ENCODE peak calls at places on chromosomes 16 and 17, in six cellular contexts. V is natural killer cell, I is B cell, Q is type B pancreatic cell, G is body of pancreas, B is lower leg skin. Z is an unnamed sample.

GRCh38 chr16:55760665-55761035 is 72.2 kb downstream of the CES1 start:
- DNase-seq in B (no peak), I (no peak), Q (no peak), G (no peak), V (no peak), Z (no peak)

GRCh38 chr16:10694830-10695229 is at the start of gene TEKT5:
- DNase-seq in V (no peak), I (no peak), B (no peak), G (no peak), Q (no peak), Z (no peak)

GRCh38 chr16:22648141-22648540 is 137.4 kb downstream of the NPIPB5 start:
- DNase-seq in V (no peak), G (no peak), Q (no peak), I (no peak), B (no peak), Z (no peak)

GRCh38 chr16:824194-824593 is 23.7 kb upstream of the GNG13 start:
- DNase-seq in I (no peak), G (no peak), B (no peak), V (no peak), Q (no peak), Z (no peak)

GRCh38 chr17:56596741-56597494 is 3.4 kb downstream of the NOG start:
- DNase-seq in Q (no peak), G (no peak), B (no peak), I (no peak), V (no peak), Z (peak; percentile 31)

GRCh38 chr17:8726477-8726876 is 18.2 kb downstream of the CCDC42 start:
- DNase-seq in G (no peak), V (no peak), Q (no peak), I (no peak), B (no peak), Z (no peak)

GRCh38 chr16:9107025-9107970 is 15.9 kb downstream of the HAPSTR1 start:
- DNase-seq in B (no peak), Q (no peak), I (no peak), G (no peak), V (no peak), Z (no peak)

GRCh38 chr16:30551781-30552180 is 6.4 kb downstream of the ZNF764 start:
- DNase-seq in I (no peak), B (no peak), G (no peak), Q (no peak), V (peak; percentile 53), Z (no peak)

GRCh38 chr17:3911271-3912053 is 4.8 kb downstream of the P2RX1 start:
- DNase-seq in B (no peak), G (no peak), V (no peak), Q (no peak), I (peak; percentile 85), Z (no peak)

GRCh38 chr16:54620197-54620596 is 310.5 kb upstream of the IRX5 start:
- DNase-seq in Q (no peak), V (no peak), B (no peak), G (no peak), I (no peak), Z (no peak)

DNA sequence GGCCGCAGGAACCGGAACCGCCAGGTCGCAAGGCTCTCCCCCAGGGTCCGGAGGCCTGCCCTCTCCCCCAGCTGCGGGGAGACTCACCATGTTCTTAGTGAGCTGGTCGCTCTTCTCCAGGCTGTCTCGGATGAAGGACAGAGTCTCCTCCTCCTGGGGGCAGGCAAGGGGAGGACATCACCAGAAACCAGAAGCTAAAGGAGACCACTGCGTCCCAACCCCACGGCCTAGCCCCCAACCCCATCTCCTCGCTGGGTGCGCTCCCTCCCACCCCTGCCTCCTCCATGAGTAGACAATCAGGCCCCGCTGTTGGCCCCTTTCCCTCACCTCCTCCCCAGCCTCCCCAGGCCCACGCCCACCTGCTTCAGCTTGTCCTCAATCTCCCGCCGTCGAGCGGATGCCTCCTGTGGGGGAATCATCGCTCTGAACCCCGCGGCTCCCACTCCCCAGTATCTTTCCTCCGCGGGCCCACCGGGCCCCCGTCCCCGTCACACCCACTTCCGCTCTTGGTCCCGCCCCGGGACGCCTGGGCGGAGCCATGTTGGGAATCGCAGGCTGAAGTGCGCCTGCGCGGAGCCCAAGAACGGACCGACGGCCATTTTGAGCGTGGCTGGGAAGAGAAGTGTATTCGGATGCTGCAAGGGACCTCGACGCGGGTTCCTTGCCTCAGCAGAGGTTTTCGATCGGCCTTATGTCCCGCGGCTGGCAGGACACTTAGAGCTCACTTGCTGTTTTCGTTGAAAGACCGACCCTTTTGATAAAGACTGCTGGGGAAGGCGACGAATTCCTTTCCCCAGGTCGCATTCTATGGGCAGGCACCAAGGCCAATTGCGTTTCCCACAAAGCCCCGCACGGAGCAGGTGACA is at the start of gene EXOC7:
- DNase-seq in G (peak; percentile 90), Q (peak; percentile 96), B (peak; percentile 87), V (peak; percentile 94), I (peak; percentile 96), Z (peak; percentile 95)
- TF ChIP-seq CTCF in G (no peak), Q (peak; percentile 42), B (no peak), V (peak; percentile 20), I (no peak), Z (no peak)

DNA sequence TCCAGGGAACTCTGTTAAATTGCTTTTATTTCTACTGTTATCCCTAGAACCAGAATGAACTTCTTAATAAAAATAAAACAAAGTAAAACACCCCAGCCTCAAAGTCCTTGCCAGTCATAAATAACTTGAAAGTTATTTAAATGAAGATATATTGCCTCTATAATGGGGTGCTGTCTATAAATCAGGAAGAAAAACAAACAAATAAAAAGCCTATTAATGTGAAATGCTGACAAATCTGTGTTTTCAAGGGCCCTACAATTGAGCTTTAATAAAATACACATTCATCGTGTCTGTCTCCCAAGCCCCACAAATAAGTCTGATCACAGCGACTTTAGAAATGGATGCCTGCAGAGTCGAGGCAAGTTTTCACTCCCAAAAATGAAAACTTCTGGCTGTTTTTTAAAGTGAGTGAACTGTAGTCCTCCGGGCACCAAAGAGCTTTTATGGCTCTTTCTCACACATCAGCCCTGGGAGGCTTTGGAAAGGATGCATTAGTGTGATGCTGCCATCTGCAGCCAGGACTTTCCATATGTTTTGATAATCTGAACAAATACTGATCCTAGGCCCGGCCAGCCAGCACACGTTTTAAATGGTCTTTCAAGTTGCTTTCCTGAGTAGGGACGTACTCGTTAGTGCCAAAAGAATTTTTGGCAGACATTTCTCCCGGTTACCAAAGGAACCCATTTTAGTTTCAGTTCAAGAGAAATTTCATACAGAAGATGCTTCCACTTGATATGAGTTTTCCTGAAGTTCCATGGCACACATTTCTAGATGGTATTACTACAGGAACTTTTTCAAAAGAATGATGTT is 16.3 kb downstream of the NACA2 start:
- DNase-seq in B (no peak), V (no peak), I (no peak), Q (no peak), G (peak; percentile 3), Z (peak; percentile 30)
- TF ChIP-seq CTCF in B (no peak), V (no peak), I (no peak), Q (peak; percentile 60), G (no peak), Z (no peak)

DNA sequence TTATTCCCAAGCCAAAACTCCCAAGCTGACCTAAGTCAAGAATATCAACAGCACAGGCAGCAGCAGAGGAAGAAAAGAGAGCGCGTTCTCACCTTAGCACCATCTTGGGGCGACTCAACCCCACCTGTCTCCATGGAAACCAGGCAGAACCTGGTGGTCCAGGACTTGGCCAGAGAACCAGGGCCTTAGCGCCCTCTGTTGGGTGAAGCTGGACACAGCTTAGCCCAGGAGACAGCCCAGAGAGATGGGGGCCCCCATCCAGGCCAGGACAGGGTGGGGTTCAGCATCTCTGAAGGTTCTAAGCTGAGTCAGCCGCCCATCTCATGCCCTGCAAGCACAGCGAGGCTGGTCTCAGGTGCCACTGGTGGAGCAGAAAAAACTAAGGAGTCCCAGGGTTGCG is 60.1 kb upstream of the TMEM132E start:
- DNase-seq in I (no peak), G (peak; percentile 7), Q (no peak), B (no peak), V (no peak), Z (no peak)
- TF ChIP-seq CTCF in I (peak; percentile 29), G (peak; percentile 32), Q (peak; percentile 66), B (no peak), V (no peak), Z (no peak)

GRCh38 chr17:6894206-6894528 is 62.6 kb upstream of the TEKT1 start:
- DNase-seq in B (no peak), V (no peak), I (no peak), G (no peak), Q (no peak), Z (no peak)
- TF ChIP-seq CTCF in B (no peak), V (no peak), I (no peak), G (no peak), Q (peak; percentile 51), Z (no peak)

DNA sequence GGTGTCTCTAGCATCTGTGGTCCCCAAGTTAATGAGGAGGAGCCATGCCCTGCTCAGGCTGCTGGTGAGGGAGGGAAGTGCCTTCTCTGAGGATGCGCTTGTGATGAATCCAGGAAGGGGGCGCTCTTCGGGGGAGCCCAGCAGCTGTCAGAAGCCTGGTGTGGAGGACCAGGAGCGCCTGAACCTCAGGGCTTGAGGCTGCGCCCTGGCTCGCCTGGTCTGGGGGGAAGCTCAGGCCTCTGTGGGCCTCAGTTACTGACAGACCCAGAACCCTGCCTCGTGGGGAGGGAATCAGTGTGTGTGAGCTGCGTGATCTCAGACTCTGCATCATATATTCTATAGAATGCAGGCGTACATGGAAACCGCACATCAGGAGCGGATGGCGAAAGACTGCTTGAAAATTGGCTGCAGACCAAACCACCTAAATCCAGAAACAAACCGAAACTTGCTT is 126.1 kb downstream of the SEC14L1 start:
- DNase-seq in V (no peak), Q (no peak), G (no peak), B (no peak), I (no peak), Z (no peak)
- TF ChIP-seq CTCF in V (no peak), Q (peak; percentile 28), G (no peak), B (no peak), I (peak; percentile 33), Z (no peak)

GRCh38 chr16:70380919-70381603 is 34.4 kb downstream of the DDX19A start:
- DNase-seq in I (peak; percentile 92), B (peak; percentile 98), G (peak; percentile 97), Q (peak; percentile 96), V (peak; percentile 92), Z (peak; percentile 93)
- TF ChIP-seq CTCF in I (no peak), B (no peak), G (peak; percentile 29), Q (peak; percentile 54), V (peak; percentile 17), Z (no peak)

GRCh38 chr17:31538080-31538762 is 146.7 kb downstream of the RAB11FIP4 start:
- DNase-seq in I (peak; percentile 64), G (no peak), V (no peak), B (no peak), Q (no peak), Z (no peak)

GRCh38 chr17:31537558-31537957 is 146.1 kb downstream of the RAB11FIP4 start:
- DNase-seq in Q (no peak), G (peak; percentile 66), I (no peak), V (no peak), B (no peak), Z (no peak)

GRCh38 chr17:31544186-31544585 is 152.7 kb downstream of the RAB11FIP4 start:
- DNase-seq in V (no peak), Q (no peak), I (no peak), B (no peak), G (no peak), Z (no peak)

GRCh38 chr17:31540602-31541307 is 149.3 kb downstream of the RAB11FIP4 start:
- DNase-seq in I (no peak), V (no peak), G (no peak), Q (no peak), B (no peak), Z (no peak)

DNA sequence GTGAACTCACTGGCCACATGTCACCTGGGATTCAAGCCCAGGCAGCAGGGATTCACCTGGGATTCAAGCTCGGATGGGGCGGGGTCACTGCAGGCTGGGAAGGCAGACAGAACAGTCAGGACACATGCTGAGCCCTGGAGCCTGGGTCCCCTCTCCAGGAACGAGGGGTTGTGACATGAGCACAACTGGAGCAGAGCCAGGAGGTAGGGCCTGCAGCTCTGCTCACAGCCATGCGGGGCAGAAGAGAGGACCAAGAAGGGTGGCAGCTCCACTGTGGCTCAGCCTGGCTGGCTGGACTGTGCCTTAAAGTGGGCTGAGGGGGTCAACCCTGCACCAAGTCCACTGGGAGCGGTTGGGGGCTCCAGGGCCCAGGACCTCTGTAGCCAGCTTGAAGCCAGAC is 150.1 kb downstream of the RAB11FIP4 start:
- DNase-seq in V (no peak), Q (no peak), I (no peak), G (peak; percentile 36), B (no peak), Z (no peak)
- TF ChIP-seq CTCF in V (no peak), Q (no peak), I (no peak), G (no peak), B (no peak), Z (no peak)